ENCODE peak calls at places on chromosomes 3 and 15, in six cellular contexts. Z, M, V, K, J and G are unnamed samples. For H3K4me1, the result is how much of the 10 kb centered on the place peaks cover.

GRCh38 chr3:124776856-124777255 is 46.6 kb downstream of the UMPS start:
- DNase-seq in Z (no peak), M (no peak), K (no peak), J (no peak), V (no peak), G (no peak)

GRCh38 chr3:64225695-64226499 is 631 bp upstream of the PRICKLE2 start:
- DNase-seq in K (no peak), M (no peak), J (no peak), Z (no peak), V (no peak), G (no peak)

GRCh38 chr3:61807865-61808276 is 246.5 kb downstream of the PTPRG start:
- DNase-seq in M (peak), Z (no peak), K (no peak), J (peak), V (peak), G (no peak)

GRCh38 chr15:40259021-40259420 is 20.2 kb downstream of the PAK6 start:
- DNase-seq in M (no peak), K (no peak), J (no peak), Z (no peak), V (no peak), G (no peak)

GRCh38 chr3:135539351-135539750 is 426.2 kb upstream of the PPP2R3A start:
- DNase-seq in K (no peak), V (no peak), J (no peak), Z (no peak), M (no peak), G (no peak)

GRCh38 chr15:73403171-73403570 is 34.4 kb upstream of the HCN4 start:
- DNase-seq in Z (no peak), J (no peak), V (no peak), M (no peak), K (no peak), G (no peak)

GRCh38 chr3:61729235-61729634 is 167.9 kb downstream of the PTPRG start:
- DNase-seq in M (no peak), Z (no peak), K (no peak), V (peak), J (no peak), G (no peak)

GRCh38 chr15:100601158-100601557 is 826 bp downstream of the LINS1 start:
- DNase-seq in M (no peak), V (no peak), K (no peak), J (peak), Z (no peak), G (peak)

GRCh38 chr15:96524676-96525417 is 194.3 kb downstream of the NR2F2 start:
- DNase-seq in J (no peak), Z (no peak), K (no peak), M (no peak), V (no peak), G (no peak)

GRCh38 chr3:82671466-82671865 is 910.0 kb upstream of the GBE1 start:
- DNase-seq in J (no peak), Z (no peak), M (no peak), K (no peak), V (no peak), G (no peak)
- TF ChIP-seq CTCF in J (no peak), Z (no peak), M (no peak), K (no peak), V (no peak), G (no peak)

GRCh38 chr15:36880913-36881290 is 219.4 kb downstream of the MEIS2 start:
- DNase-seq in J (no peak), K (no peak), V (no peak), Z (no peak), M (no peak), G (no peak)

GRCh38 chr15:36884404-36885335 is 215.7 kb downstream of the MEIS2 start:
- DNase-seq in M (no peak), J (no peak), Z (no peak), K (no peak), V (no peak), G (no peak)

GRCh38 chr15:36883705-36884355 is 216.5 kb downstream of the MEIS2 start:
- DNase-seq in K (peak), Z (no peak), M (peak), V (peak), J (peak), G (no peak)

GRCh38 chr15:36880226-36880912 is 220.0 kb downstream of the MEIS2 start:
- DNase-seq in J (no peak), Z (no peak), K (no peak), V (no peak), M (no peak), G (no peak)

GRCh38 chr15:36882487-36883108 is 217.8 kb downstream of the MEIS2 start:
- DNase-seq in J (no peak), V (no peak), K (no peak), Z (no peak), M (no peak), G (no peak)
- H3K4me1 ChIP-seq in J (under half), V (under half), K (under half), Z (under half), M (under half), G (under half)

GRCh38 chr3:170869645-170870593 is at the start of gene RPL22L1:
- DNase-seq in V (peak), J (peak), M (peak), Z (no peak), K (peak), G (peak)
- TF ChIP-seq CTCF in V (peak), J (peak), M (no peak), Z (no peak), K (no peak), G (no peak)

GRCh38 chr3:99863588-99863987 is 45.9 kb downstream of the CMSS1 start:
- DNase-seq in J (no peak), M (no peak), V (no peak), K (no peak), Z (no peak), G (no peak)
- H3K4me1 ChIP-seq in J (under half), M (under half), V (half or more), K (under half), Z (under half), G (under half)

GRCh38 chr3:162353414-162353813 is 856.8 kb downstream of the OTOL1 start:
- DNase-seq in Z (no peak), M (no peak), K (no peak), J (no peak), V (no peak), G (no peak)
- TF ChIP-seq CTCF in Z (no peak), M (no peak), K (no peak), J (no peak), V (no peak), G (no peak)

GRCh38 chr3:46109635-46110005 is 82.3 kb upstream of the XCR1 start:
- DNase-seq in V (no peak), M (no peak), K (no peak), J (no peak), Z (no peak), G (no peak)
- H3K4me1 ChIP-seq in V (under half), M (under half), K (under half), J (under half), Z (under half), G (under half)

DNA sequence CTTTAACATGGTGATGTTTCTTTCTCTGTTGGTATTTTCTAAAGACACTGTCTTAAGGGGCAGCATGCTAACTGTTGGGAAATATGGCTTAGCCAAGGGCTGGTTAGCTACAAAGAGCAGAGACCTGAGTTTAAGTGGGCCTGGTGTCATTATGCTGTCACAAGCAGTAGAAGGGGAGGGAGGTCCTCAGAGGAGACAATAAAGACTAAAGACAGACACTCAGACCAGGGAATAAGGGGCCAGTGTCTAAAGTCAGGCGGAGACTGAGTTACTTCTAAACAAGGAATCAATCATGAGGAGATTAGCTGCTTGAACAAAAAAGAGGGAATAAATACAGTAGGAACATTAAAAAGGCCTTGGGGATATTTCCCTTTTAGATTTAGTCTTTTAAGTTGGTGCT is 142.7 kb upstream of the DPPA4 start:
- DNase-seq in J (no peak), V (no peak), M (no peak), K (no peak), Z (no peak), G (no peak)
- TF ChIP-seq CTCF in J (no peak), V (no peak), M (no peak), K (no peak), Z (no peak), G (no peak)

GRCh38 chr3:72889310-72890165 is 1.7 kb downstream of the GXYLT2 start:
- DNase-seq in Z (no peak), M (no peak), J (no peak), K (no peak), V (no peak), G (no peak)

GRCh38 chr3:72888546-72889309 is 882 bp downstream of the GXYLT2 start:
- DNase-seq in M (no peak), V (peak), J (no peak), Z (no peak), K (no peak), G (no peak)

GRCh38 chr3:72891053-72891855 is 3.4 kb downstream of the GXYLT2 start:
- DNase-seq in J (peak), K (no peak), V (peak), Z (no peak), M (peak), G (no peak)

GRCh38 chr3:72892081-72892763 is 4.4 kb downstream of the GXYLT2 start:
- DNase-seq in K (no peak), Z (no peak), M (no peak), J (no peak), V (peak), G (no peak)

DNA sequence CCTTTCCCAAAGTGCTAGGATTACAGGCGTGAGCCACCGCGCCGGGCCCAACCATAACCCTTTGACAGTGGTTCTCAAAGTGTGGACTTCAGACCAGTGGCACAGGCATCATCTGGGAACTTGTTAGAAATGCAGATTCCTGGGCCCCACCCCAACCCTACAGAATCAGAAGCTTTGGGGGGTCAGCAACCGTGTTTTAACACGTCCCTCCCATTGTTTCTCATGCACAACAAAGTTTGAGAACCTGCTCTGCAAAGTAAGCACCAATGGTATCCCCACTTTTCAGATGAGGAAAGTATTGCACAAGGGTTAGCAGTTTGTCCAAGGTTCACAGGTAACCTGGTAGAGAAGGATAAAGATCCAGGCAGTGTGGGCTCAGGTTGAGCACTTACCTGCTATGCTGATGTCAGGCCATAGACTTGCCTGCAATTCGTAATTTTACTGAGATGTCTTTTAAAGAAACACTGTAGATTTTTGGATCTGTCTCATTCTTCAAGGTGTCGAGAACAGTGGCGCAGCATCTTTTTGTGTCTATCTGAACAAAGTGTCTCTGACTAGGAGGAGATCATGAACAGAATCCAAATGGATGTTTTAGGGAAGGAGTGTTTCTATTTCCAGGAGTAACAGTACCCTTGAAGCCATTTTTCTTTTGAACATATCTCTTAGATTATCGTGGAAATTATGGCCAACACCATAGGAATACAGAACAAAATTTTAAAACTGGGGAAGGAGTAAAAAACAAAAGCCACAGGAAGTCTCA is 2.5 kb downstream of the GXYLT2 start:
- DNase-seq in J (no peak), K (no peak), M (no peak), V (peak), Z (no peak), G (no peak)
- H3K4me1 ChIP-seq in J (under half), K (under half), M (under half), V (half or more), Z (under half), G (under half)

GRCh38 chr3:18672561-18672960 is 247.4 kb upstream of the SATB1 start:
- DNase-seq in K (no peak), Z (no peak), M (no peak), J (no peak), V (no peak), G (no peak)
- TF ChIP-seq CTCF in K (no peak), Z (no peak), M (no peak), J (no peak), V (no peak), G (no peak)